ENCODE peak calls at places on chromosomes 6 and 20, in ten cellular contexts. O is adrenal gland; G is IMR-90; E is brain microvascular endothelial cell; S is ovary; H is pancreas; W is effector memory CD4-positive, alpha-beta T cell; C is dorsolateral prefrontal cortex; M is HL-60; V is AG04450. R is an unnamed sample. For H3K27me3, the result is how much of the 10 kb centered on the place peaks cover.

GRCh38 chr20:19830351-19830750 is 72.3 kb downstream of the RIN2 start:
- DNase-seq in E (peak), G (peak), H (no peak), C (no peak), O (no peak), V (no peak), W (no peak), S (no peak), M (no peak), R (no peak)

GRCh38 chr20:18750735-18751134 is 62.8 kb upstream of the SCP2D1 start:
- DNase-seq in W (no peak), V (no peak), C (no peak), S (no peak), E (no peak), H (no peak), O (no peak), M (no peak), G (no peak), R (no peak)

GRCh38 chr20:14335122-14335521 is 2.3 kb downstream of the FLRT3 start:
- DNase-seq in O (no peak), V (no peak), G (no peak), S (no peak), M (no peak), H (no peak), W (no peak), C (no peak), E (no peak), R (no peak)

GRCh38 chr20:60553095-60553494 is 594.9 kb downstream of the CDH26 start:
- DNase-seq in C (no peak), E (no peak), H (no peak), O (no peak), G (no peak), V (no peak), W (no peak), S (no peak), M (no peak), R (no peak)

GRCh38 chr20:36105731-36106226 is 48.8 kb upstream of the EPB41L1 start:
- DNase-seq in V (no peak), G (no peak), S (no peak), H (peak), E (no peak), C (no peak), W (no peak), O (no peak), M (no peak), R (no peak)

GRCh38 chr6:37555040-37555781 is 55.5 kb upstream of the CCDC167 start:
- DNase-seq in G (no peak), C (no peak), H (no peak), W (no peak), E (no peak), V (no peak), S (no peak), O (no peak), M (no peak), R (no peak)

GRCh38 chr6:25056130-25056529 is 120.4 kb upstream of the RIPOR2 start:
- DNase-seq in M (peak), H (no peak), O (no peak), S (no peak), E (no peak), W (peak), V (no peak), G (no peak), C (no peak), R (no peak)

GRCh38 chr6:26317503-26317902 is 47.5 kb upstream of the BTN3A2 start:
- DNase-seq in C (no peak), S (no peak), E (no peak), O (no peak), H (no peak), G (no peak), W (no peak), M (no peak), V (no peak), R (no peak)

GRCh38 chr6:104613416-104614001 is 246.2 kb downstream of the HACE1 start:
- DNase-seq in O (no peak), C (no peak), G (no peak), V (no peak), M (no peak), E (peak), S (no peak), W (no peak), H (no peak), R (no peak)

GRCh38 chr6:65760285-65760684 is 53.3 kb upstream of the EYS start:
- DNase-seq in H (no peak), S (no peak), W (no peak), M (no peak), G (peak), V (no peak), O (no peak), E (no peak), C (no peak), R (no peak)

GRCh38 chr6:2542858-2543218 is 207.9 kb downstream of the MYLK4 start:
- DNase-seq in O (peak), G (peak), V (peak), S (no peak), W (no peak), M (peak), E (peak), H (no peak), C (no peak), R (no peak)

GRCh38 chr6:41066867-41067304 is 5.3 kb downstream of the OARD1 start:
- DNase-seq in S (peak), O (peak), C (peak), G (peak), V (peak), M (peak), W (peak), H (peak), E (peak), R (peak)

GRCh38 chr6:14984454-14984853 is 261.4 kb upstream of the JARID2 start:
- DNase-seq in S (peak), O (peak), W (no peak), M (no peak), E (no peak), C (no peak), H (peak), V (no peak), G (peak), R (no peak)

GRCh38 chr20:40930561-40930960 is 98.1 kb upstream of the TOP1 start:
- DNase-seq in V (no peak), W (no peak), H (no peak), S (no peak), E (peak), M (no peak), C (no peak), O (no peak), G (peak), R (no peak)

GRCh38 chr6:105487040-105487787 is 84.3 kb upstream of the PREP start:
- DNase-seq in H (no peak), W (no peak), M (no peak), C (no peak), E (no peak), V (no peak), S (no peak), G (no peak), O (no peak), R (no peak)

GRCh38 chr6:90226257-90226656 is 70.4 kb downstream of the BACH2 start:
- DNase-seq in O (no peak), G (peak), V (no peak), W (no peak), E (peak), C (no peak), M (no peak), H (no peak), S (no peak), R (no peak)

DNA sequence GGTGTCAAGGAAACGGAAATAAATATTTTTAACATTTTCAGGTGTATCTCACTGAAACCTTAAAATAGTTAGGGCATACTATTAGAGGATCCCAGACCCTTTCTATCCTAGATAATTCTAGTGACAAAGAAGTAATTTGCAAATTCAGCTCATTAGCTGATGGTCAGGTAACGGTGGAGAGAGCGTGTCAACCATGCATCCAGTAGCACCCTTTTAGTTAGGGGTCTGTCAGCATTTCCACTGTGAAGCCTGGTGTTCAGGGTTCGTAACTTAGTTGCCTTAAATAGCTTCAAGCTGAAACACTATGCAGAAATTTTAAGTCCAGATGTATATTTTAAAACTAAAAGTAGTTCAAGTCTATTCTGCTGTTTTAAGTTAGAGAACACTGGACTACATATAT is 48.5 kb upstream of the SUPT3H start:
- DNase-seq in E (no peak), W (no peak), S (no peak), G (no peak), H (no peak), O (no peak), V (no peak), M (no peak), C (no peak), R (no peak)
- H3K4me3 ChIP-seq in E (no peak), W (peak), S (no peak), G (no peak), H (no peak), O (no peak), V (no peak), M (no peak), C (no peak), R (no peak)

DNA sequence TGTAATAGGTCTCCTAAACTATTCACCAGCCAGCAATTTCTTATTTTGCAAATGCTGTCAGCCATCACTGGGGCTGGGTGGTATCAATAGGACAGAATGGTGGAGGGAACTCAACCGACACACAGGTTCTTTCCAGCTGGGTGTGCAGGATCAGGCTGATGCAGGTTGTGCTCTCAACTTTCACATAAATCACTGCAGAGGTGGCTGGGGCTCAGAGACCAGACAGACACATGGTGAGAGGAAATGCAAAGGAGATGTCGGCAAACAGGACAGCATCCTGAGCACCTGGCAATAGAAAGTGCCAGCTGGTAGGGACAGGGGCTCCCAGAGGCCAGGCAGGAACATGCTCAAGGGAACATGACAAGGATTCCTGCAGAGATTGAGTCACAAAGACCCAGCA is 254.9 kb downstream of the SOD2 start:
- DNase-seq in W (no peak), V (no peak), H (no peak), C (no peak), O (no peak), M (no peak), G (no peak), S (no peak), E (no peak), R (no peak)
- H3K27me3 ChIP-seq in W (under half), V (under half), H (under half), C (under half), O (under half), M (under half), G (under half), S (under half), E (under half), R (under half)

DNA sequence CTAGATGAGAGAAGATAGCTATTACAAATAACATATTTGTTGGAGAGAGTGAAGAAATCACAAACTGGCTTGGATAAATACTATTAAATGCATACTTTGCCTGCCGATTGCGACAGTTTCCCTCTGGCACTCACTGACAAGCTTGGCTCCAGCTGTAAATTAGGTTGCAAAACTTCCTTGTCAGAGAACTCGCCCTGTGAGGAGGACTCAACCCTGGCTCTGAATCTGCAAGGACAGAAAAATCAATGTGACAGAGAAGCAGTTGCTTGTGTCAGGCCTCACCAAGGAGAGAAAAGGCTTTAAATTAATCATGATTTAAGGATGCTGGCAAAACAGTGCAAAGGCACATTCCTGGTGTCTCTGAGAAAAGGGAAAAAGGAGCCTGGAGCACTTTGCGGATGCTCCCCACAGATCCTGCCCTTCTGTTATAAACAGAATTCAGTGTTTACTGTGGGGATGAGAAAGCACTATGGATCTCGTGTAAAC is 423.6 kb upstream of the MARCKS start:
- DNase-seq in W (no peak), G (peak), S (no peak), O (peak), M (peak), H (peak), V (peak), E (no peak), C (no peak), R (no peak)
- H3K27ac ChIP-seq in W (no peak), G (peak), S (no peak), O (no peak), M (peak), H (no peak), V (no peak), E (no peak), C (no peak), R (no peak)

GRCh38 chr6:45421700-45422540 is 44.2 kb upstream of the SUPT3H start:
- DNase-seq in H (peak), C (peak), S (peak), W (peak), M (peak), V (no peak), O (peak), G (peak), E (peak), R (no peak)

GRCh38 chr6:45419574-45420082 is 41.9 kb upstream of the SUPT3H start:
- DNase-seq in H (peak), G (no peak), S (peak), C (peak), E (peak), W (peak), O (peak), M (peak), V (no peak), R (peak)

GRCh38 chr6:45422541-45423110 is 44.9 kb upstream of the SUPT3H start:
- DNase-seq in C (peak), E (peak), W (peak), M (peak), O (peak), V (no peak), G (peak), S (peak), H (peak), R (peak)

GRCh38 chr6:45420909-45421699 is 43.4 kb upstream of the SUPT3H start:
- DNase-seq in H (no peak), C (no peak), E (no peak), M (peak), V (no peak), W (no peak), O (no peak), S (no peak), G (no peak), R (no peak)

GRCh38 chr6:45420083-45420908 is 42.6 kb upstream of the SUPT3H start:
- DNase-seq in E (peak), W (peak), M (peak), G (peak), V (no peak), S (peak), H (no peak), O (no peak), C (no peak), R (peak)
- H3K4me3 ChIP-seq in E (peak), W (peak), M (peak), G (peak), V (peak), S (peak), H (no peak), O (no peak), C (peak), R (peak)

DNA sequence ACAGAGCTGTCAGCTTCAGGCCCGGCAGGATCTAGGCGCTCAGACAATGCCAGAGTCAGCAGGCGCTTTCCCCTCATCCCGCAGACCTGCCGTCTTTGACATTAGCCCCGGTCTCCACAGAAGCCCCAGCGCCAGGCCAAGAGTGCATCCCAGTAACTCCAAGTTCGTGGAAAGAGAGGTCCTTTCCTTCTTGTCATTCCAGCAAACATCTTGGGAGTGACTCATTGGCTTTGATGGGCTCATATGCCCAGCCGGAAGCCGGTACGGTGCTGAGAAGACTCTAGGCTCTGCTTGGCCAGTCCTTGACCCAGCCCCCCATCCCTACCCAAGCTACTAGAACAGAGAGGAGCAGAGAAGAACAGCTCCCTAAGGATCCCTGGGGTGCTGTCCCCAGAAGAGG is 260.8 kb downstream of the TAF4 start:
- DNase-seq in E (no peak), G (no peak), S (no peak), M (no peak), O (no peak), H (no peak), W (no peak), V (no peak), C (peak), R (no peak)
- H3K27me3 ChIP-seq in E (under half), G (under half), S (under half), M (under half), O (under half), H (under half), W (under half), V (under half), C (under half), R (under half)

GRCh38 chr6:140003217-140003616 is 628.8 kb upstream of the CITED2 start:
- DNase-seq in E (no peak), G (no peak), H (no peak), S (no peak), V (no peak), M (no peak), O (no peak), C (no peak), W (no peak), R (no peak)
- H3K27ac ChIP-seq in E (no peak), G (no peak), H (no peak), S (no peak), V (no peak), M (no peak), O (no peak), C (no peak), W (no peak), R (no peak)

DNA sequence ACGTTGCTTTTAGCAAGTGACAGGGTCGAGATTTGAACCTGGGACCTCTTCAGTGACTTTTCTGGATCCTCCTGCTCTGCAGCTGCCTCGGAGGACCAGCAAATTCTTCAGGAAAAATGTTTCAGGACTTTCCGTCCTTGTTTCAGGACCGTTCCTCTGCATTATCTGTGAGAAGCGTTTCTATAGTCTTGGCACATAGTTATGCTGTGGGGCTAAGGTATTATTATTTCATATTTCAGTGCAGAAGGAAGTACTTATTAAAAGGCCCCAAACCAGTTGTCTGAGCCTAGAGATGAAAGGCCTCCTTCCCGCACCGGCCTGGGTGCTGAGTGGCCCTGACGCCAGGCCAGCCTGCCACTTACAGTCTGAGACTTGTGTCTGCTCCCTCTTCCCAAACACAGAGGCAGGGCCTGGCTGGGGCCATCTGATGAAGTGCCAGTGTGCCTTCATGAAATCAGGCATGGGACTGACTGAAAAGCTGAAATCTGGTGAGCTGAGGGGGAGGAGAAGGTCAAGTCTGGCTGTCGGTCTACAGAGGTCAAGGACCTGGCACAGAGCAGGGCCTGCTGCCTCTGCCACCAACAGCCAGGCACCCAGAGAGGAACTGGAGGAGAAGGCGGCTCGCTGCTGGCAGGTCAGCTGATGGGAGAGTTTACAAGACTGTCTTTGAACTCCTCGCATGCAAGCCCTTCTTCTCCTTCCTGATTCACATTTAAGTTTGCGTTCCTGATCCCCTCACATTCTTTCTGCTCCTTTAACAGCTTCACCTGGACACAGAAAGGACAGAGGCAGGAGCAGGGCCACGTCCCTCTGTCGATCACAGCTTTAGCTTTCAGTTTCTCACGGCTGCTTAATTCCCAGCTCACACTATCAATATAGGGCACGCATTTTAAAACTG is 8.9 kb upstream of the QKI start:
- DNase-seq in C (peak), W (no peak), V (no peak), G (no peak), M (peak), E (no peak), O (peak), S (peak), H (peak), R (peak)
- H3K4me3 ChIP-seq in C (peak), W (peak), V (peak), G (peak), M (peak), E (peak), O (peak), S (peak), H (no peak), R (peak)

GRCh38 chr20:38729767-38730166 is 5.5 kb downstream of the SLC32A1 start:
- DNase-seq in G (no peak), H (no peak), O (no peak), S (no peak), V (no peak), M (no peak), W (no peak), E (no peak), C (no peak), R (no peak)

GRCh38 chr20:38730167-38730988 is 6.1 kb downstream of the SLC32A1 start:
- DNase-seq in C (no peak), M (no peak), S (no peak), H (no peak), E (no peak), G (no peak), V (no peak), O (no peak), W (no peak), R (no peak)

GRCh38 chr20:38728237-38728761 is 4.0 kb downstream of the SLC32A1 start:
- DNase-seq in H (no peak), E (no peak), V (no peak), C (no peak), W (no peak), S (no peak), M (no peak), O (no peak), G (no peak), R (no peak)

GRCh38 chr20:38727602-38728236 is 3.4 kb downstream of the SLC32A1 start:
- DNase-seq in E (no peak), S (no peak), W (no peak), O (no peak), H (no peak), V (no peak), C (no peak), G (no peak), M (no peak), R (no peak)

GRCh38 chr20:38728911-38729642 is 4.8 kb downstream of the SLC32A1 start:
- DNase-seq in E (no peak), S (no peak), G (no peak), W (no peak), M (no peak), O (no peak), C (no peak), V (no peak), H (no peak), R (no peak)
- H3K27me3 ChIP-seq in E (half or more), S (under half), G (half or more), W (half or more), M (half or more), O (half or more), C (half or more), V (half or more), H (under half), R (half or more)

GRCh38 chr20:58407201-58407873 is 18.3 kb downstream of the VAPB start:
- DNase-seq in H (no peak), M (no peak), W (no peak), S (no peak), C (no peak), G (peak), O (no peak), V (no peak), E (no peak), R (no peak)
- H3K27ac ChIP-seq in H (peak), M (peak), W (peak), S (no peak), C (no peak), G (no peak), O (peak), V (no peak), E (peak), R (peak)